ENCODE peak calls at places on chromosomes 7 and 10, in four cellular contexts. A is tibial nerve; L is stimulated activated CD4-positive, alpha-beta T cell treated with anti-CD3 and anti-CD28 coated beads, Interleukin-4, amount 100 ng/mL, for 24 hours; K is epithelial cell of esophagus. J is an unnamed sample.

GRCh38 chr10:68796609-68797008 is 30.7 kb upstream of the STOX1 start:
- DNase-seq in A (no peak), K (peak), L (no peak), J (no peak)

GRCh38 chr7:151697942-151698341 is 178.2 kb upstream of the RHEB start:
- DNase-seq in A (no peak), K (no peak), L (no peak), J (no peak)

GRCh38 chr7:16587785-16588184 is 57.8 kb downstream of the ANKMY2 start:
- DNase-seq in A (no peak), K (no peak), L (no peak), J (no peak)

GRCh38 chr7:105705427-105705826 is 124.1 kb upstream of the EFCAB10 start:
- DNase-seq in A (no peak), L (no peak), K (no peak), J (no peak)

GRCh38 chr10:83862723-83863122 is 276.6 kb upstream of the GHITM start:
- DNase-seq in L (no peak), K (no peak), A (no peak), J (no peak)

GRCh38 chr7:129066290-129067131 is 11.6 kb upstream of the TNPO3 start:
- DNase-seq in A (no peak), K (peak), L (no peak), J (no peak)

GRCh38 chr10:14330390-14331071 is at the start of gene FRMD4A:
- DNase-seq in A (no peak), K (no peak), L (no peak), J (no peak)

GRCh38 chr10:52437205-52437646 is 123.1 kb downstream of the DKK1 start:
- DNase-seq in L (no peak), A (no peak), K (no peak), J (no peak)

GRCh38 chr10:50832171-50832751 is 53.2 kb downstream of the A1CF start:
- DNase-seq in A (no peak), K (no peak), L (no peak), J (no peak)

GRCh38 chr7:66415659-66416265 is 210.6 kb downstream of the TPST1 start:
- DNase-seq in K (no peak), L (no peak), A (no peak), J (no peak)

GRCh38 chr7:108002726-108003590 is at the start of gene LAMB1:
- DNase-seq in K (peak), L (no peak), A (peak), J (no peak)

GRCh38 chr10:88810196-88810961 is 7.8 kb downstream of the LIPM start:
- DNase-seq in L (peak), K (peak), A (peak), J (peak)

GRCh38 chr10:124509836-124510535 is 48.4 kb downstream of the LHPP start:
- DNase-seq in K (no peak), A (no peak), L (no peak), J (no peak)

GRCh38 chr10:131168238-131168875 is 143.2 kb downstream of the TCERG1L start:
- DNase-seq in K (no peak), A (no peak), L (no peak), J (no peak)

GRCh38 chr7:108459922-108460551 is 3.8 kb upstream of the NRCAM start:
- DNase-seq in A (no peak), K (peak), L (no peak), J (peak)

J was measured in HCT116.